ENCODE peak calls at places on chromosomes 7 and 10, in nine cellular contexts. C is pancreas; I is heart right ventricle; A is adipocyte; Y is lower lobe of right lung; G is CD8-positive, alpha-beta memory T cell; P is upper lobe of right lung; E is body of pancreas; D is left lung. T is an unnamed sample.

GRCh38 chr7:55770778-55771177 is 91.8 kb downstream of the SEPTIN14 start:
- DNase-seq in Y (no peak), I (no peak), G (no peak), P (no peak), C (no peak), D (no peak), A (no peak), E (no peak), T (no peak)

GRCh38 chr10:60718891-60719290 is 59.4 kb upstream of the CDK1 start:
- DNase-seq in A (peak; percentile 51), D (no peak), I (no peak), G (no peak), C (no peak), E (no peak), P (no peak), Y (no peak), T (no peak)

GRCh38 chr10:23095966-23096813 is 811 bp downstream of the MSRB2 start:
- DNase-seq in D (peak; percentile 47), P (peak; percentile 72), A (peak; percentile 80), C (peak; percentile 51), Y (peak; percentile 54), G (peak; percentile 33), I (peak; percentile 60), E (peak; percentile 38), T (peak; percentile 30)

GRCh38 chr10:60114765-60115586 is 208.6 kb upstream of the CCDC6 start:
- DNase-seq in Y (no peak), C (no peak), P (no peak), E (peak; percentile 13), I (no peak), G (no peak), A (peak; percentile 80), D (no peak), T (no peak)

GRCh38 chr7:2724453-2725177 is 36.6 kb downstream of the AMZ1 start:
- DNase-seq in A (no peak), I (no peak), G (peak; percentile 51), C (no peak), D (peak; percentile 25), P (peak; percentile 48), E (no peak), Y (no peak), T (no peak)

GRCh38 chr7:113444281-113444680 is 325.9 kb upstream of the SMIM30 start:
- DNase-seq in I (no peak), A (no peak), E (no peak), C (no peak), G (no peak), P (no peak), Y (no peak), D (no peak), T (no peak)

GRCh38 chr7:250523-250922 is 39.4 kb upstream of the FOXL3 start:
- DNase-seq in A (no peak), G (no peak), I (no peak), Y (no peak), P (no peak), C (peak; percentile 21), D (no peak), E (no peak), T (no peak)

GRCh38 chr10:101708073-101708472 is 13.1 kb upstream of the FBXW4 start:
- DNase-seq in Y (no peak), I (no peak), C (no peak), A (no peak), P (no peak), D (no peak), G (no peak), E (no peak), T (no peak)

GRCh38 chr10:95536017-95536416 is 25.2 kb downstream of the SORBS1 start:
- DNase-seq in Y (no peak), E (no peak), I (no peak), C (no peak), D (no peak), G (no peak), A (no peak), P (no peak), T (no peak)

GRCh38 chr10:42981358-42982236 is 95.3 kb upstream of the RET start:
- DNase-seq in E (no peak), G (no peak), P (peak; percentile 51), A (no peak), D (peak; percentile 27), Y (peak; percentile 43), C (no peak), I (no peak), T (no peak)

GRCh38 chr10:59847888-59848287 is 58.5 kb downstream of the CCDC6 start:
- DNase-seq in E (no peak), P (no peak), Y (no peak), C (no peak), A (no peak), G (no peak), I (no peak), D (no peak), T (no peak)

GRCh38 chr10:5735119-5735518 is 50.5 kb downstream of the TASOR2 start:
- DNase-seq in G (no peak), A (no peak), P (no peak), Y (no peak), E (no peak), D (no peak), C (no peak), I (no peak), T (no peak)

GRCh38 chr10:5738427-5738826 is 53.8 kb downstream of the TASOR2 start:
- DNase-seq in G (no peak), Y (no peak), E (no peak), I (no peak), C (no peak), D (no peak), P (no peak), A (no peak), T (no peak)

GRCh38 chr10:5736591-5736990 is 52.0 kb downstream of the TASOR2 start:
- DNase-seq in Y (no peak), C (no peak), G (no peak), P (no peak), D (no peak), I (no peak), A (no peak), E (no peak), T (no peak)

GRCh38 chr10:5741276-5741675 is 56.6 kb downstream of the TASOR2 start:
- DNase-seq in C (no peak), P (no peak), Y (no peak), D (no peak), G (no peak), E (no peak), A (no peak), I (no peak), T (no peak)

GRCh38 chr10:5737352-5737751 is 52.7 kb downstream of the TASOR2 start:
- DNase-seq in I (no peak), C (no peak), A (no peak), D (no peak), E (no peak), G (no peak), Y (no peak), P (no peak), T (no peak)
- H3K36me3 ChIP-seq in I (no peaks in the 10 kb centered on the region), C (peaks cover 12% of the 10 kb centered on the region), A (peaks cover 60% of the 10 kb centered on the region), D (no peaks in the 10 kb centered on the region), E (peaks cover 7% of the 10 kb centered on the region), G (peaks cover 20% of the 10 kb centered on the region), Y (peaks cover 56% of the 10 kb centered on the region), P (peaks cover 41% of the 10 kb centered on the region), T (peaks cover 16% of the 10 kb centered on the region)

DNA sequence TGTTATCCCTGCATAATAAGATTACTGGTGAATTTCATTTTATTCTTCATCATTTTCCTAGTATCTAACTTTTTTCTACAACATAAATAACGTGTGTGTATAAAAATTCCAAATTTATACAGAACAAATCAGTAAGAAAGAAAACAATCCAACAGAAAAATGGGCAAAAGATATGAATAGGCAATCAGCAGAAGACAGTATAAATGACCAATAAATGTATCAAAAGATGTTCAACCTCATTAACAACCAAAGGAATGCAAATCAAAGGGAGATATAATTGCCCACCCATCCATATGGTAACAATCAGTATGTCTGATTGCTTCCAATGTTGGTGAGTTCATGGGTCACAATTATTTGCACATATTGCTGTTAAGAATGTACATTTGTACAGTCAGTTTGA is 13.5 kb downstream of the ERLIN1 start:
- DNase-seq in P (no peak), A (no peak), I (no peak), G (no peak), E (no peak), C (no peak), Y (no peak), D (no peak), T (no peak)
- H3K36me3 ChIP-seq in P (peaks cover 58% of the 10 kb centered on the region), A (peaks cover 48% of the 10 kb centered on the region), I (no peaks in the 10 kb centered on the region), G (peaks cover 11% of the 10 kb centered on the region), E (no peaks in the 10 kb centered on the region), C (peaks cover 10% of the 10 kb centered on the region), Y (peaks cover 62% of the 10 kb centered on the region), D (no peaks in the 10 kb centered on the region), T (peaks cover 15% of the 10 kb centered on the region)

GRCh38 chr10:127000598-127000997 is 95.4 kb downstream of the DOCK1 start:
- DNase-seq in P (no peak), A (no peak), I (no peak), D (no peak), G (no peak), C (no peak), Y (no peak), E (no peak), T (no peak)

GRCh38 chr10:127012071-127012768 is 107.0 kb downstream of the DOCK1 start:
- DNase-seq in Y (no peak), P (no peak), D (no peak), A (no peak), E (no peak), G (no peak), I (no peak), C (no peak), T (no peak)

GRCh38 chr10:127003032-127003685 is 97.9 kb downstream of the DOCK1 start:
- DNase-seq in A (no peak), I (no peak), D (no peak), G (no peak), E (no peak), C (no peak), P (no peak), Y (no peak), T (no peak)

GRCh38 chr10:127006453-127006852 is 101.2 kb downstream of the DOCK1 start:
- DNase-seq in P (no peak), C (no peak), G (no peak), Y (no peak), D (no peak), E (no peak), I (no peak), A (no peak), T (no peak)
- H3K36me3 ChIP-seq in P (peaks cover 15% of the 10 kb centered on the region), C (no peaks in the 10 kb centered on the region), G (no peaks in the 10 kb centered on the region), Y (peaks cover 56% of the 10 kb centered on the region), D (no peaks in the 10 kb centered on the region), E (no peaks in the 10 kb centered on the region), I (no peaks in the 10 kb centered on the region), A (peaks cover 39% of the 10 kb centered on the region), T (peaks cover 3% of the 10 kb centered on the region)

GRCh38 chr10:87763086-87763861 is 54.8 kb downstream of the ATAD1 start:
- DNase-seq in G (no peak), E (no peak), D (no peak), Y (no peak), I (no peak), A (no peak), P (no peak), C (no peak), T (no peak)

GRCh38 chr10:87767253-87767652 is 50.8 kb downstream of the ATAD1 start:
- DNase-seq in P (no peak), A (no peak), I (no peak), C (no peak), E (no peak), D (no peak), G (no peak), Y (no peak), T (no peak)

GRCh38 chr10:87761892-87762291 is 56.1 kb downstream of the ATAD1 start:
- DNase-seq in C (no peak), G (no peak), E (no peak), D (no peak), Y (no peak), I (no peak), A (peak; percentile 60), P (no peak), T (no peak)

GRCh38 chr10:87765666-87766376 is 52.2 kb downstream of the ATAD1 start:
- DNase-seq in Y (no peak), D (no peak), G (no peak), A (no peak), I (no peak), E (no peak), P (no peak), C (no peak), T (no peak)

GRCh38 chr10:87764072-87764934 is 53.7 kb downstream of the ATAD1 start:
- DNase-seq in Y (no peak), D (no peak), I (no peak), G (no peak), C (no peak), P (no peak), A (no peak), E (no peak), T (no peak)
- H3K36me3 ChIP-seq in Y (peaks cover 38% of the 10 kb centered on the region), D (no peaks in the 10 kb centered on the region), I (no peaks in the 10 kb centered on the region), G (peaks cover 3% of the 10 kb centered on the region), C (no peaks in the 10 kb centered on the region), P (peaks cover 27% of the 10 kb centered on the region), A (peaks cover 55% of the 10 kb centered on the region), E (peaks cover 6% of the 10 kb centered on the region), T (peaks cover 4% of the 10 kb centered on the region)